ENCODE peak calls at places on chromosomes 7 and 10, in five cellular contexts. W is K562, I is HepG2, U is WTC11, V is H1. N is an unnamed sample.

GRCh38 chr7:156993021-156993924 is 17.2 kb downstream of the MNX1 start:
- DNase-seq in W (no peak), I (no peak), U (no peak), V (peak), N (no peak)

GRCh38 chr7:134632937-134633540 is 13.6 kb upstream of the BPGM start:
- DNase-seq in W (peak), I (peak), U (no peak), V (no peak), N (no peak)

GRCh38 chr7:148524479-148525173 is 65.9 kb upstream of the C7orf33 start:
- DNase-seq in W (no peak), I (no peak), U (no peak), V (no peak), N (no peak)

GRCh38 chr10:129846991-129847391 is 117.1 kb downstream of the EBF3 start:
- DNase-seq in W (no peak), I (no peak), U (no peak), V (no peak), N (no peak)

GRCh38 chr7:47571355-47572100 is 10.4 kb downstream of the TNS3 start:
- DNase-seq in W (no peak), I (peak), U (no peak), V (no peak), N (no peak)

GRCh38 chr7:75914655-75915415 is at the start of gene POR:
- DNase-seq in W (peak), I (peak), U (peak), V (peak), N (peak)

GRCh38 chr10:36531621-36532020 is 593.8 kb upstream of the ANKRD30A start:
- DNase-seq in W (no peak), I (no peak), U (no peak), V (no peak), N (no peak)

GRCh38 chr10:91077549-91078017 is 142.9 kb upstream of the PCGF5 start:
- DNase-seq in W (no peak), I (no peak), U (no peak), V (no peak), N (no peak)

GRCh38 chr10:98331888-98332287 is 63.9 kb upstream of the LOXL4 start:
- DNase-seq in W (peak), I (peak), U (peak), V (peak), N (no peak)

GRCh38 chr10:11787846-11788245 is 35.3 kb upstream of the PROSER2 start:
- DNase-seq in W (no peak), I (no peak), U (no peak), V (no peak), N (no peak)

GRCh38 chr7:144391823-144392255 is 11.7 kb downstream of the NOBOX start:
- DNase-seq in W (peak), I (peak), U (no peak), V (peak), N (no peak)

GRCh38 chr7:18103436-18104218 is 76.0 kb upstream of the PRPS1L1 start:
- DNase-seq in W (no peak), I (no peak), U (no peak), V (no peak), N (no peak)

DNA sequence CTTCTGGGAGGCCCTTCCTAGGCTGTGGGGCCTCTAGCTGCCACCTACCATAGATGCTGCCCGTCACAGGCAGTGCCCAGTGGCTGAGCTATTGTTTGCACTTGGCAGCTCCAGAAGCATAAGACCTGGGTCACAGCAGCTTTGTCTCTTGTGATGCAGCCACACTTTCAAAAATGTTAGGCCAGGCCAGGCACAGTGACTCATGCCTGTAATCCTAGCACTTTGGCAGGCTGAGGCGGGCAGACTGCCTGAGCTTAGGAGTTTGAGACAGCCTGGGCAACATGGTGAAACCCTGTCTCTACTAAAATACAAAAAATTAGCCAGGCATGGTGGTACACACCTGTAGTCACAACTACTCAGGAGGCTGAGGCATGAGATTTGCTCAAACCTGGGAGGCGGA is 9.5 kb upstream of the KAZALD1 start:
- DNase-seq in W (no peak), I (no peak), U (no peak), V (no peak), N (no peak)
- TF ChIP-seq MAX in W (no peak), I (no peak), U (no peak), V (no peak), N (no peak)

GRCh38 chr7:114416089-114416990 is 1.7 kb downstream of the FOXP2 start:
- DNase-seq in W (no peak), I (no peak), U (no peak), V (no peak), N (no peak)
- TF ChIP-seq ATF3 in W (no peak), I (no peak), U (no peak), V (no peak), N (no peak)

DNA sequence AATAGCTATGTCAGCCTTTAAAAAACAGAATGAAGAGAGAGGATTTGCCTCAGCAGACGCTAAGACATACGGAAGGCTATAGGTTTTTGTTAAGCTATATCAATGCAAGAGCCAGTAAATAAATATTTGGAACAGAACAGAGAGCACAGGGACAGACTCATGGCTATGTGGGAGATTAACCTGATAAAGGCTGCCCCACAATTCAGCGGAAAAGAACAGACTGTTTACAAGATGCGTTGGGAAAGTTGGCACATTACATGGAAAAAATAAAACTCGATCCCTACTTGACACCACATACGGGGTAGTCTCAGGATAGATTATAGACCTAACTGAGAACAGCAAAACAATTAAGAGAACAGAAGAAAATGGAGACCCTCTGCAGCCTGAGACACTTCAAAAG is 10.8 kb downstream of the KCNH2 start:
- DNase-seq in W (no peak), I (no peak), U (no peak), V (no peak), N (no peak)
- TF ChIP-seq MAX in W (no peak), I (no peak), U (no peak), V (no peak), N (no peak)

DNA sequence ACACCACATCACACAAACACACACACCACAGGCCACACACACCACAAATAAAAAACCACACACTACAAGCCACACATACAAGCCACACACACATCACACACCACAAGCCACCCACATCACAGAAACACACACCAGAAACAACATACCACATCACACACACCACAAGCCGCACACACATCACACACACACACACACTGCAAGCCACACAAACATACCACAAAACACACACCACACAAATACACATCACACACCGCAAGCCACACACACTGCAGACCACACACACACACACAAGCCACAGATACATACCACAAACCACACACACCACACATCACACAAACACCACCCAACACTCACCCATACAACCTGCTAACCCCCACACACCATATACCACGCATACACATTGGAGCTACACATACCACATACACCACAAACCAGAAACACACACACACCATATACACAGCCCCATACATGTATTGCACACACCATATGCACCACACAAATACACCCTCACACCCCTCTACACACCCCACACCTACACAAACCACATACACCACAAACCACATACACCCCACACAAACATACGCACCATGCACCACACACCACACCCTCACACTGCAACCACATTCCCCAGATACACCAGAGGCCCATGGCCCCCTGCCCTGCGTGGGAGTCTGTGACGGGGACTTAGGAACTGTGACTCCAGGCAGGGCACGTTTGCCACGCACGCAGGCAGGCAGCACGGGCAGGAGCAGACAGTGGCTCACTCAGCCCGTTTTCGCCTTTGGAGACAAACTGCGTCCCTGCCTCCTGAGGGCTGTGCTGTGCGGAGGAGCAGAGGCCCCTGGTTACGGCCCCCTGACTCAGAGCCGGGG is 52.7 kb downstream of the TMEM209 start:
- DNase-seq in W (no peak), I (no peak), U (no peak), V (no peak), N (no peak)
- TF ChIP-seq ATF3 in W (no peak), I (no peak), U (no peak), V (no peak), N (no peak)

DNA sequence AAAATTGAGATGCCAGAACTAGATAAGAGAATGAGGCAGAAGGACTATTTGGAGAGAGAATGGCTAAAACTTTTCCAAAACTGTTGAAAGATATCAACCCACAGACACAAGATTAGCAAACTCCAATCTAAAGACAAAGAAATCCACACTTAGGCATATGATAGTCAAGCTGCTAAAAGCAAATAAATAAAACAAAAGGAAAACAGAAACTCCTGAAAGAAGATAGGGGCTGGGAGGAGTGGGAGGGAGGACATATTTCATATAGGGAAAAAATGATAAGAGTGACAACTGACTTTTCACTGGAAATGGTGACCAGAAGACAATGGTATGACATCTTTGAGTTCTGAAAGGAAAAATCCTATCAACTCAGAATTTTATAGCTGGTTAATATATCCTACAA is 105.4 kb upstream of the ADO start:
- DNase-seq in W (no peak), I (no peak), U (no peak), V (no peak), N (no peak)
- TF ChIP-seq MAX in W (no peak), I (no peak), U (no peak), V (no peak), N (no peak)

N was measured in GM12878.